ENCODE peak calls at places on chromosomes 16 and 17, in four cellular contexts. D is HepG2, G is H1, R is GM12878. B is an unnamed sample.

GRCh38 chr16:64133396-64133795 is 988.5 kb downstream of the CDH11 start:
- DNase-seq in R (no peak), G (no peak), D (no peak), B (no peak)

GRCh38 chr17:27929990-27930389 is 36.8 kb upstream of the LYRM9 start:
- DNase-seq in R (no peak), G (no peak), D (no peak), B (no peak)

GRCh38 chr16:55703003-55704001 is 47.5 kb downstream of the SLC6A2 start:
- DNase-seq in R (no peak), G (no peak), D (peak; percentile 74), B (peak; percentile 31)

GRCh38 chr16:17273142-17273561 is 197.6 kb downstream of the XYLT1 start:
- DNase-seq in G (no peak), D (peak; percentile 35), R (no peak), B (no peak)

GRCh38 chr16:978403-978802 is 3.2 kb upstream of the SOX8 start:
- DNase-seq in D (no peak), G (no peak), R (no peak), B (peak; percentile 33)

GRCh38 chr17:80891096-80892018 is 100.3 kb upstream of the CHMP6 start:
- DNase-seq in R (peak; percentile 56), D (no peak), G (no peak), B (no peak)

GRCh38 chr16:1286492-1287094 is 22.8 kb upstream of the UBE2I start:
- DNase-seq in R (no peak), D (no peak), G (no peak), B (no peak)

GRCh38 chr16:29665294-29666077 is 2.4 kb downstream of the SPN start:
- DNase-seq in G (no peak), R (no peak), D (no peak), B (no peak)

GRCh38 chr16:8998114-8998513 is 34.4 kb upstream of the USP7 start:
- DNase-seq in D (no peak), G (no peak), R (no peak), B (no peak)

GRCh38 chr17:9022553-9023388 is 1.5 kb downstream of the NTN1 start:
- DNase-seq in G (no peak), R (no peak), D (no peak), B (peak; percentile 27)

GRCh38 chr17:18324140-18325049 is 9.3 kb downstream of the SMCR8 start:
- DNase-seq in R (no peak), D (no peak), G (no peak), B (no peak)

GRCh38 chr16:11972128-11972527 is 4.4 kb upstream of the SNX29 start:
- DNase-seq in R (no peak), D (peak; percentile 72), G (no peak), B (no peak)

GRCh38 chr16:51306116-51306515 is 155.0 kb upstream of the SALL1 start:
- DNase-seq in R (no peak), D (no peak), G (no peak), B (no peak)

GRCh38 chr17:74459622-74460021 is 6.8 kb upstream of the CD300A start:
- DNase-seq in D (no peak), R (no peak), G (no peak), B (no peak)

GRCh38 chr17:51743477-51743876 is 415.0 kb downstream of the CA10 start:
- DNase-seq in G (no peak), D (no peak), R (no peak), B (no peak)

GRCh38 chr16:64882385-64882784 is 239.5 kb downstream of the CDH11 start:
- DNase-seq in G (no peak), D (no peak), R (no peak), B (no peak)

GRCh38 chr17:58338907-58339774 is 10.5 kb upstream of the TSPOAP1 start:
- DNase-seq in G (no peak), D (peak; percentile 38), R (peak; percentile 87), B (peak; percentile 79)

GRCh38 chr16:19283637-19284036 is 1.9 kb upstream of the CLEC19A start:
- DNase-seq in G (no peak), R (no peak), D (no peak), B (no peak)

GRCh38 chr17:40582328-40582901 is 17.1 kb upstream of the CCR7 start:
- DNase-seq in R (peak; percentile 99), G (no peak), D (no peak), B (no peak)

GRCh38 chr16:71626018-71626857 is at the start of gene MARVELD3:
- DNase-seq in R (no peak), G (peak; percentile 70), D (peak; percentile 46), B (peak; percentile 69)

GRCh38 chr17:7427549-7427948 is 1.1 kb upstream of the SPEM3 start:
- DNase-seq in R (no peak), G (no peak), D (no peak), B (no peak)

GRCh38 chr16:85327731-85328664 is 215.7 kb upstream of the CIBAR2 start:
- DNase-seq in R (no peak), G (peak; percentile 93), D (no peak), B (no peak)

GRCh38 chr17:51228177-51228576 is 31.7 kb downstream of the MBTD1 start:
- DNase-seq in R (no peak), G (no peak), D (no peak), B (no peak)

GRCh38 chr17:47806913-47807255 is 14.7 kb downstream of the OSBPL7 start:
- DNase-seq in G (no peak), D (no peak), R (no peak), B (no peak)

GRCh38 chr16:51839697-51840462 is 688.8 kb upstream of the SALL1 start:
- DNase-seq in G (peak; percentile 9), D (peak; percentile 15), R (no peak), B (no peak)

GRCh38 chr17:64787921-64788271 is 125.8 kb upstream of the SMURF2 start:
- DNase-seq in G (no peak), R (no peak), D (no peak), B (no peak)

GRCh38 chr16:81695431-81695890 is 83.6 kb upstream of the PLCG2 start:
- DNase-seq in R (no peak), D (no peak), G (no peak), B (no peak)

GRCh38 chr16:83513006-83513755 is 294.6 kb upstream of the HSBP1 start:
- DNase-seq in R (no peak), G (no peak), D (no peak), B (no peak)

GRCh38 chr16:86128246-86128645 is 229.3 kb downstream of the IRF8 start:
- DNase-seq in R (no peak), D (no peak), G (no peak), B (no peak)

GRCh38 chr17:10999484-10999883 is 161.6 kb upstream of the PIRT start:
- DNase-seq in G (no peak), D (no peak), R (no peak), B (no peak)

DNA sequence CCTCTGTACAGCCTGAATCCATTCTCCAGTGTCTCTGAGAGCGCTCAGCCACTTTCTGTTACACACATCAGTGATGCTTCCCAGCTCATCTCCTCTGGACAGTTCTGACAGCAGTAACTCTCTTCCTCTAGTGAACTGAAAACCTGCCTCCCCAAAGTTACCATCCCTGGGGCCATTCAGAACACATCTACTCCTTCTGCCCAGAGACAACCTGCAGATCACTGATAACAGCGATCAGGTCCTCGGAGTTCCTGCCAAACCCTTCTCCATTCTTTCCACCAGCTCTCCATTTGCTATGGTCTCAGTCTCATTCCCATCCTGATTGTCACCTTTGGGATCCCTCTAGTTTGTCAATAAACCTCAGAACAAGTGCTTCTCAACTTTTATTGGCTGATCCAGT is 7.3 kb downstream of the ZZEF1 start:
- DNase-seq in D (no peak), G (no peak), R (no peak), B (no peak)
- H3K27ac ChIP-seq in D (no peak overlapping the region), G (no peak overlapping the region), R (no peak overlapping the region), B (no peak overlapping the region)

DNA sequence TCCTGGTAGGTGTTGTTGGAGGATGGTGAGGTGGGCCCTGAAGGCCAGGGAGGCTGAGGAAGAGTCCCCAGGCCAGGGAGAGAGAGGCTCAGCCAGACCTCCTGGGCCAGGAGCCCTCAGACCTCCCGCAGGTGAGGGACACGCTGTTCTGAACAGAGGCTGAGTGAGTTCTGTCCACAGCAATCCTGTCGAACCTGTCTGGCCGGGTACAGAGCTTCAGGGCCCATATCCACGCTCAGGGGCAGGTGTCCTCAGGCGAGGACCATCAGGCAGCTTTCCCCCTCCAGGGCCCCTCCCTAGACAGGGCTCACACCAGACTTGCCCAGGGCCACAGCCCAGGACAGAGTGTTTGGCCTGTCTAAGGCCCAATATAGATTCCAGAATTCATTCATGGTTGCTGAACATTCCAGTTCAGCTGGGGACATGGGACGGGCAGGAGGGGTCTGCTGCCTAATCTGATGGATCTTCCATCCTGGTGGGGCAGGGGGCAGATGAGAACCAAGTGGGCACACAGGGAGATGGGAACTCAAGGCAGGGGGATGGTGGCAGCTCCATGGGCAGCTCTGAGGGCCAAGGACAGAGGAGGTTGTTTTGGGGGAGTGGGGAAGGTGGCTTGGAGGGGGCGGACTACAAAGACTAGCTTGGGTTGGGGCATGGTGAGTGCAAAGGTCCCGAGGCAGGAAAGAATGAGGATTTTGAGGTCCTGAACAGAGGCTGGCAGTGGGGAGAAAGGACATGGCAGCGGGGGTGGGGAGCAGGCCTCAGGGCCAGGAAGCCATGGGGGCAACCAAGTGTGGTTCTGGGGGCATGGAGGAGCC is 23.4 kb upstream of the MPRIP start:
- DNase-seq in G (no peak), D (no peak), R (no peak), B (no peak)
- TF ChIP-seq TCF12 in G (no peak), D (no peak), R (no peak), B (no peak)

DNA sequence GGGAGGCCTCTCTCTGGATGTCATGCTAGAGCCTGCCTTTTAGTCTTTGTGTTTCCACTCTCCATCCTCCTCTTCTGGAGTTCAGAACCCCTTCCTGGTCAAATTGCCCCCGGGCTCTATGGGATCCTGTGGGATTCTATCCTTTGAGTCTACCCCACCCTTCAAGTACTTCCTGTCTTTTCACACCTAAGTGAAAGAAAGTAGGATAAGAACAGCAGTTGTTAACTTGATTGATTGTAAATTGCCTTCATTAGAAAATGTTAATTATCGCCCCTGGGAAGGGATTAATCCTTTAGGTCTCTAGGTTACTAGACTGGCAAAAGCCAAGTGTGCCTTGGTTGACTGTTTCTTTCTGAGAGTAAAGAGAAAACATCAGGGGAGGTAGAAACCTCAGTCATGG is 30.1 kb downstream of the PRKCB start:
- DNase-seq in R (no peak), D (no peak), G (peak; percentile 63), B (no peak)
- H3K27ac ChIP-seq in R (peak overlapping the region; percentile 43), D (no peak overlapping the region), G (no peak overlapping the region), B (no peak overlapping the region)

DNA sequence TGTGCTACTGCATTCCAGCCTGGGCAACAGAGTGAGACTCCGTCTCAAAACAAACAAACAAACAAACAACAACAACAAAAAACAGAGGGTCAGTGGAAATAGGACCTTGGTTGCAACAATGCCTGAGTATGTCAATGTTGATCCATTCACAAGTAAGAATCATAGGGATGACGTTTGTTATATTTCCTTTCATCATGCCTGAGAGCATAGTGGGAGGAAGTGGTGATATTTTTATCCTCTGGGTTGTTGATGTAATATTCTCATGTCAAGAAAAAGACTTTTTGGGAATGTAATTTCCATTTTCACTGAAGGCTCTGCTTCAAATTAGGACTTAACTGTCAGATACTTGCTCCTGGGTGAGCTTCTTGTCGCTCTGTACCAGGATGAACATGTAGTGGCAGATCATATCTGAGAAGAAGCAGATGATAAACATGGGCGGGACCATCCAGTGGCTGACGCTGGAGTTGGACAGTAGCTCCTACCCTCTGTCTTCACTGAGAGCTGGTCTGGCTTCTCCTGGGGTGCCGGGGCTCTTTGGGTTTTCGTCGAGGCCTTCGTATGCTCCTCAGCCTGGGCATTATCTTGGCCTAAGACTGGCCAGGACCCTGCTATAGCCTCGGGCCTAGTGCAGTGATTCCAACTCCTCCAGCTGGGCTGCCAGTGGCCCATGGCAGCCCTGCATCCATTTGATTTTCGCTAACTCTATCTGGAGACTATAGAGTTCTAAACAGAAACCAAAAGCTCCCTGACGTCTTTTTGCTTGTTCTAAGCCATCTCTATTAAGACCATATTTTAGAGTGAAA is 19.6 kb downstream of the CYB5B start:
- DNase-seq in R (no peak), D (no peak), G (no peak), B (peak; percentile 31)
- TF ChIP-seq TCF12 in R (no peak), D (no peak), G (no peak), B (no peak)

GRCh38 chr17:55177159-55177913 is 87.4 kb upstream of the HLF start:
- DNase-seq in R (no peak), D (peak; percentile 28), G (no peak), B (no peak)
- H3K27ac ChIP-seq in R (no peak overlapping the region), D (no peak overlapping the region), G (no peak overlapping the region), B (peak overlapping the region; percentile 36)

B was measured in SK-N-SH.